ENCODE peak calls at places on chromosomes 12 and 14, in ten cellular contexts. One of them, this sample, is unnamed. For H3K4me1, the result is how much of the 10 kb centered on the place peaks cover.

GRCh38 chr14:105974902-105975301 is 448.5 kb downstream of the TMEM121 start:
- DNase-seq in right lobe of liver: no peak
- DNase-seq in stomach: no peak
- DNase-seq in IMR-90: no peak
- DNase-seq in neural progenitor cell: no peak
- DNase-seq in ovary: no peak
- DNase-seq in right atrium auricular region: no peak
- DNase-seq in colonic mucosa: no peak
- DNase-seq in A549: no peak
- DNase-seq in Peyer's patch: no peak
- DNase-seq in this sample: no peak

GRCh38 chr14:73591690-73592448 is at the start of gene ACOT4:
- DNase-seq in ovary: peak
- DNase-seq in right atrium auricular region: no peak
- DNase-seq in A549: peak
- DNase-seq in Peyer's patch: peak
- DNase-seq in neural progenitor cell: peak
- DNase-seq in IMR-90: peak
- DNase-seq in colonic mucosa: peak
- DNase-seq in right lobe of liver: peak
- DNase-seq in stomach: peak
- DNase-seq in this sample: peak

GRCh38 chr12:115388139-115388538 is 704.2 kb upstream of the TBX3 start:
- DNase-seq in right lobe of liver: no peak
- DNase-seq in right atrium auricular region: no peak
- DNase-seq in ovary: no peak
- DNase-seq in neural progenitor cell: no peak
- DNase-seq in A549: no peak
- DNase-seq in Peyer's patch: no peak
- DNase-seq in IMR-90: no peak
- DNase-seq in stomach: no peak
- DNase-seq in colonic mucosa: no peak
- DNase-seq in this sample: no peak

GRCh38 chr14:85529803-85530574 is at the start of gene FLRT2:
- DNase-seq in A549: peak
- DNase-seq in neural progenitor cell: peak
- DNase-seq in ovary: peak
- DNase-seq in IMR-90: peak
- DNase-seq in right lobe of liver: peak
- DNase-seq in right atrium auricular region: peak
- DNase-seq in stomach: peak
- DNase-seq in colonic mucosa: peak
- DNase-seq in Peyer's patch: peak
- DNase-seq in this sample: peak

GRCh38 chr14:73696466-73697390 is 17.5 kb downstream of the PNMA1 start:
- DNase-seq in colonic mucosa: no peak
- DNase-seq in neural progenitor cell: no peak
- DNase-seq in ovary: no peak
- DNase-seq in stomach: no peak
- DNase-seq in right lobe of liver: no peak
- DNase-seq in Peyer's patch: no peak
- DNase-seq in IMR-90: peak
- DNase-seq in right atrium auricular region: no peak
- DNase-seq in A549: peak
- DNase-seq in this sample: no peak

GRCh38 chr12:124039276-124039675 is 66.3 kb downstream of the ZNF664 start:
- DNase-seq in neural progenitor cell: no peak
- DNase-seq in ovary: no peak
- DNase-seq in IMR-90: peak
- DNase-seq in colonic mucosa: no peak
- DNase-seq in right lobe of liver: no peak
- DNase-seq in A549: no peak
- DNase-seq in stomach: no peak
- DNase-seq in Peyer's patch: no peak
- DNase-seq in right atrium auricular region: no peak
- DNase-seq in this sample: no peak

GRCh38 chr14:90747909-90748308 is 68.3 kb downstream of the TTC7B start:
- DNase-seq in ovary: no peak
- DNase-seq in Peyer's patch: no peak
- DNase-seq in stomach: no peak
- DNase-seq in IMR-90: no peak
- DNase-seq in colonic mucosa: no peak
- DNase-seq in right atrium auricular region: no peak
- DNase-seq in neural progenitor cell: no peak
- DNase-seq in A549: no peak
- DNase-seq in right lobe of liver: no peak
- DNase-seq in this sample: no peak

GRCh38 chr14:22740020-22740419 is 26.5 kb upstream of the OXA1L start:
- DNase-seq in stomach: no peak
- DNase-seq in Peyer's patch: no peak
- DNase-seq in ovary: no peak
- DNase-seq in A549: no peak
- DNase-seq in IMR-90: no peak
- DNase-seq in colonic mucosa: no peak
- DNase-seq in neural progenitor cell: no peak
- DNase-seq in right atrium auricular region: no peak
- DNase-seq in right lobe of liver: no peak
- DNase-seq in this sample: no peak

GRCh38 chr12:47711448-47711847 is 5.6 kb upstream of the RPAP3 start:
- DNase-seq in right atrium auricular region: no peak
- DNase-seq in Peyer's patch: no peak
- DNase-seq in A549: no peak
- DNase-seq in right lobe of liver: no peak
- DNase-seq in ovary: no peak
- DNase-seq in colonic mucosa: no peak
- DNase-seq in IMR-90: no peak
- DNase-seq in stomach: no peak
- DNase-seq in neural progenitor cell: no peak
- DNase-seq in this sample: no peak

GRCh38 chr12:53044896-53045571 is 4.8 kb upstream of the TNS2 start:
- DNase-seq in ovary: no peak
- DNase-seq in Peyer's patch: no peak
- DNase-seq in stomach: no peak
- DNase-seq in right lobe of liver: no peak
- DNase-seq in IMR-90: no peak
- DNase-seq in A549: no peak
- DNase-seq in neural progenitor cell: no peak
- DNase-seq in colonic mucosa: no peak
- DNase-seq in right atrium auricular region: no peak
- DNase-seq in this sample: no peak

GRCh38 chr14:73802431-73803188 is 49.0 kb upstream of the PTGR2 start:
- DNase-seq in A549: no peak
- DNase-seq in IMR-90: no peak
- DNase-seq in Peyer's patch: peak
- DNase-seq in right lobe of liver: no peak
- DNase-seq in colonic mucosa: peak
- DNase-seq in neural progenitor cell: peak
- DNase-seq in stomach: no peak
- DNase-seq in right atrium auricular region: no peak
- DNase-seq in ovary: no peak
- DNase-seq in this sample: no peak

GRCh38 chr12:51222461-51222860 is 4.6 kb upstream of the POU6F1 start:
- DNase-seq in colonic mucosa: no peak
- DNase-seq in right atrium auricular region: no peak
- DNase-seq in IMR-90: no peak
- DNase-seq in Peyer's patch: no peak
- DNase-seq in A549: no peak
- DNase-seq in right lobe of liver: no peak
- DNase-seq in neural progenitor cell: no peak
- DNase-seq in ovary: no peak
- DNase-seq in stomach: no peak
- DNase-seq in this sample: no peak

GRCh38 chr14:43792980-43793379 is 714.1 kb downstream of the FSCB start:
- DNase-seq in stomach: no peak
- DNase-seq in Peyer's patch: no peak
- DNase-seq in neural progenitor cell: no peak
- DNase-seq in right atrium auricular region: no peak
- DNase-seq in right lobe of liver: no peak
- DNase-seq in colonic mucosa: no peak
- DNase-seq in ovary: no peak
- DNase-seq in IMR-90: no peak
- DNase-seq in A549: no peak
- DNase-seq in this sample: no peak

GRCh38 chr12:89451876-89452275 is 72.7 kb downstream of the GALNT4 start:
- DNase-seq in stomach: no peak
- DNase-seq in ovary: peak
- DNase-seq in Peyer's patch: no peak
- DNase-seq in right lobe of liver: peak
- DNase-seq in right atrium auricular region: peak
- DNase-seq in A549: no peak
- DNase-seq in neural progenitor cell: peak
- DNase-seq in colonic mucosa: no peak
- DNase-seq in IMR-90: peak
- DNase-seq in this sample: no peak
- H3K27ac ChIP-seq in stomach: no peak
- H3K27ac ChIP-seq in ovary: no peak
- H3K27ac ChIP-seq in Peyer's patch: peak
- H3K27ac ChIP-seq in right lobe of liver: peak
- H3K27ac ChIP-seq in right atrium auricular region: peak
- H3K27ac ChIP-seq in A549: no peak
- H3K27ac ChIP-seq in neural progenitor cell: peak
- H3K27ac ChIP-seq in colonic mucosa: peak
- H3K27ac ChIP-seq in IMR-90: peak
- H3K27ac ChIP-seq in this sample: peak

GRCh38 chr12:6332459-6332858 is 9.4 kb downstream of the TNFRSF1A start:
- DNase-seq in neural progenitor cell: no peak
- DNase-seq in stomach: no peak
- DNase-seq in ovary: no peak
- DNase-seq in IMR-90: peak
- DNase-seq in right lobe of liver: no peak
- DNase-seq in right atrium auricular region: no peak
- DNase-seq in colonic mucosa: no peak
- DNase-seq in A549: peak
- DNase-seq in Peyer's patch: no peak
- DNase-seq in this sample: no peak
- H3K4me1 ChIP-seq in neural progenitor cell: under half
- H3K4me1 ChIP-seq in stomach: half or more
- H3K4me1 ChIP-seq in ovary: under half
- H3K4me1 ChIP-seq in IMR-90: under half
- H3K4me1 ChIP-seq in right lobe of liver: under half
- H3K4me1 ChIP-seq in right atrium auricular region: under half
- H3K4me1 ChIP-seq in colonic mucosa: under half
- H3K4me1 ChIP-seq in A549: half or more
- H3K4me1 ChIP-seq in Peyer's patch: under half
- H3K4me1 ChIP-seq in this sample: half or more

GRCh38 chr12:130525384-130526172 is 187.9 kb downstream of the PIWIL1 start:
- DNase-seq in A549: no peak
- DNase-seq in IMR-90: no peak
- DNase-seq in ovary: no peak
- DNase-seq in right atrium auricular region: no peak
- DNase-seq in Peyer's patch: no peak
- DNase-seq in colonic mucosa: no peak
- DNase-seq in right lobe of liver: no peak
- DNase-seq in neural progenitor cell: no peak
- DNase-seq in stomach: no peak
- DNase-seq in this sample: no peak

GRCh38 chr12:130524759-130525158 is 187.1 kb downstream of the PIWIL1 start:
- DNase-seq in right atrium auricular region: no peak
- DNase-seq in Peyer's patch: no peak
- DNase-seq in stomach: no peak
- DNase-seq in ovary: no peak
- DNase-seq in IMR-90: no peak
- DNase-seq in right lobe of liver: no peak
- DNase-seq in A549: no peak
- DNase-seq in colonic mucosa: no peak
- DNase-seq in neural progenitor cell: no peak
- DNase-seq in this sample: no peak

GRCh38 chr12:130529781-130530180 is 186.3 kb downstream of the RIMBP2 start:
- DNase-seq in neural progenitor cell: no peak
- DNase-seq in right atrium auricular region: no peak
- DNase-seq in Peyer's patch: no peak
- DNase-seq in A549: no peak
- DNase-seq in right lobe of liver: no peak
- DNase-seq in IMR-90: no peak
- DNase-seq in stomach: no peak
- DNase-seq in colonic mucosa: no peak
- DNase-seq in ovary: no peak
- DNase-seq in this sample: no peak

GRCh38 chr12:130523863-130524614 is 186.4 kb downstream of the PIWIL1 start:
- DNase-seq in ovary: no peak
- DNase-seq in right lobe of liver: no peak
- DNase-seq in stomach: no peak
- DNase-seq in IMR-90: no peak
- DNase-seq in A549: no peak
- DNase-seq in neural progenitor cell: no peak
- DNase-seq in right atrium auricular region: no peak
- DNase-seq in colonic mucosa: no peak
- DNase-seq in Peyer's patch: no peak
- DNase-seq in this sample: no peak

DNA sequence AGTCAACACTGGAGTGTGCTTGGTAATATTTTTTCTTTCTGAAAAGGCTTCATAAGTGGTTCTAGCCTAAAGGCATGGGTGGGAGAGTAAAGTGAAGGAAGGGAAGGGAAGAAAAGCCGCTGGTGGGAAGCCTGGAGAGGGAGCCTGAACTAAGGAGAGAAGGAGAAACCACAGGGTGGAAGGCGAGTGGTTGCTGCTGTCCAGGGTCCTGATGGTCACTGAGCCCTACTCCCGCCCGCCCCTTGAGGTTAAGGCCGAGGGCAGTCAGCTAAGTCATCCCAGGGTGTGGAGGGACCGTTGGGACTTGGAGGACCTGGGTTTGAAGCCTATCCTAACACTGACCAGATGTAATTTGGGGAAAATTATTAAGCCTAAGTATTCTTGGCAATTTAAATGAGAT is 189.1 kb downstream of the PIWIL1 start:
- DNase-seq in right lobe of liver: no peak
- DNase-seq in right atrium auricular region: no peak
- DNase-seq in Peyer's patch: no peak
- DNase-seq in colonic mucosa: peak
- DNase-seq in A549: peak
- DNase-seq in stomach: no peak
- DNase-seq in neural progenitor cell: peak
- DNase-seq in ovary: no peak
- DNase-seq in IMR-90: no peak
- DNase-seq in this sample: no peak
- H3K27ac ChIP-seq in right lobe of liver: no peak
- H3K27ac ChIP-seq in right atrium auricular region: no peak
- H3K27ac ChIP-seq in Peyer's patch: no peak
- H3K27ac ChIP-seq in colonic mucosa: no peak
- H3K27ac ChIP-seq in A549: no peak
- H3K27ac ChIP-seq in stomach: no peak
- H3K27ac ChIP-seq in neural progenitor cell: no peak
- H3K27ac ChIP-seq in ovary: no peak
- H3K27ac ChIP-seq in IMR-90: no peak
- H3K27ac ChIP-seq in this sample: no peak

DNA sequence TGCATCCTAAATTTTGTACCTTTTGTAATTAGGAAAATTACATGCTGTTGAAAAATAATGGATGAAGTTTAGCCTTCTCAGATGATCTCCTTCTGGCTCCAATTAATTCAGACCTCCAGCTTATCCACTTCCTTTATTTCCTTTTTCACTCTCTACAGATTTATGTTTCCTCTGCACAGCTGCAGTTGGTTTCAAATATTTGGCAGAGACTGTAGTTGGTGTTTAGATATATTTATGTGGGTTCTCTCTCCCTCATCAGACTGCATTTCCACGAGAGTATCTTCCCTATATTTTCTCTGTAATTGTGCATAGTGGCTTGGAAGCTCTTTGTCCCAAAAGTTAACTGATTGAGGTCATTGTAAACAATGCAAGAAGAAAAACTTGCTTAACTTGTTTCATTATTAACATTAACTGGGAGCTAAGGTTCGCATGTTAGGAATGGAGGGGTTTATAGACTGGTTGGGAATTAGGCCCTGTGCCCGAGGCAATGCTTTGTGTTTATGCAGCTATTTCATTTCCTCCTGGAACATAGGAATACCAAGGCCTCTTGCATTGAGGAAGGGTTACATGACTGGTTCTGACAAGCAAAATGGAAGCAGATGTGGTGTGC is 216.9 kb upstream of the HMGA2 start:
- DNase-seq in neural progenitor cell: no peak
- DNase-seq in ovary: no peak
- DNase-seq in Peyer's patch: no peak
- DNase-seq in stomach: peak
- DNase-seq in right atrium auricular region: no peak
- DNase-seq in IMR-90: no peak
- DNase-seq in A549: no peak
- DNase-seq in right lobe of liver: no peak
- DNase-seq in colonic mucosa: no peak
- DNase-seq in this sample: no peak
- H3K4me1 ChIP-seq in neural progenitor cell: under half
- H3K4me1 ChIP-seq in ovary: under half
- H3K4me1 ChIP-seq in Peyer's patch: under half
- H3K4me1 ChIP-seq in stomach: under half
- H3K4me1 ChIP-seq in right atrium auricular region: under half
- H3K4me1 ChIP-seq in IMR-90: under half
- H3K4me1 ChIP-seq in A549: under half
- H3K4me1 ChIP-seq in right lobe of liver: under half
- H3K4me1 ChIP-seq in colonic mucosa: under half
- H3K4me1 ChIP-seq in this sample: under half